ENCODE peak calls at places on chromosomes 4 and X, in ten cellular contexts. D is astrocyte of the spinal cord, Y is coronary artery, A is psoas muscle, K is foreskin fibroblast, P is left lung, B is PC-3, J is OCI-LY7, S is MM.1S, T is SK-N-SH. L is an unnamed sample.

GRCh38 chrX:30889147-30890125 is at the start of gene TAB3:
- DNase-seq in A (peak), T (peak), J (peak), P (peak), D (peak), B (peak), K (peak), Y (peak), S (peak), L (peak)

GRCh38 chr4:77930154-77930553 is 67.5 kb downstream of the MRPL1 start:
- DNase-seq in K (no peak), Y (no peak), A (no peak), T (no peak), S (no peak), D (no peak), B (no peak), P (no peak), J (no peak), L (no peak)

GRCh38 chr4:175386776-175387507 is 425.1 kb downstream of the GPM6A start:
- DNase-seq in S (no peak), B (no peak), Y (no peak), D (no peak), P (no peak), J (peak), A (no peak), K (no peak), T (no peak), L (no peak)

GRCh38 chr4:113919611-113920010 is 59.8 kb downstream of the ARSJ start:
- DNase-seq in P (no peak), S (no peak), A (no peak), Y (no peak), D (peak), J (no peak), B (peak), T (no peak), K (peak), L (no peak)

GRCh38 chr4:56627375-56627774 is 53.7 kb downstream of the HOPX start:
- DNase-seq in P (no peak), Y (no peak), A (no peak), K (no peak), D (no peak), S (no peak), J (no peak), B (no peak), T (no peak), L (no peak)

GRCh38 chr4:18138076-18138665 is 116.6 kb upstream of the LCORL start:
- DNase-seq in A (no peak), Y (no peak), D (no peak), B (no peak), T (no peak), K (no peak), J (no peak), P (no peak), S (no peak), L (no peak)

GRCh38 chr4:90474484-90474883 is 347.3 kb downstream of the CCSER1 start:
- DNase-seq in A (no peak), S (no peak), B (no peak), P (no peak), Y (no peak), T (no peak), D (no peak), J (no peak), K (no peak), L (no peak)

GRCh38 chrX:25156323-25156722 is 140.6 kb upstream of the ARX start:
- DNase-seq in K (no peak), J (no peak), B (peak), D (peak), S (no peak), A (no peak), Y (no peak), P (no peak), T (no peak), L (no peak)

GRCh38 chr4:159048166-159048886 is 54.6 kb upstream of the RAPGEF2 start:
- DNase-seq in T (peak), K (peak), S (no peak), D (peak), J (no peak), P (peak), B (peak), A (peak), Y (peak), L (no peak)

GRCh38 chr4:4409416-4410115 is 22.7 kb downstream of the NSG1 start:
- DNase-seq in K (no peak), J (no peak), A (peak), T (no peak), B (no peak), P (no peak), Y (no peak), S (no peak), D (no peak), L (no peak)

GRCh38 chr4:188754372-188755002 is 615.2 kb downstream of the TRIML1 start:
- DNase-seq in S (no peak), K (no peak), J (no peak), D (no peak), T (no peak), B (no peak), Y (no peak), A (no peak), P (no peak), L (no peak)

GRCh38 chrX:2188316-2188715 is 312.5 kb downstream of the DHRSX start:
- DNase-seq in D (no peak), J (no peak), Y (no peak), T (no peak), A (no peak), P (no peak), B (no peak), S (no peak), K (no peak), L (no peak)

GRCh38 chr4:5399790-5400421 is 308.5 kb downstream of the EVC2 start:
- DNase-seq in S (peak), K (peak), A (no peak), J (peak), P (no peak), T (peak), B (peak), D (peak), Y (no peak), L (no peak)

GRCh38 chr4:72971572-72971971 is 97.9 kb downstream of the COX18 start:
- DNase-seq in S (no peak), K (peak), T (no peak), P (no peak), J (no peak), A (no peak), Y (no peak), B (peak), D (peak), L (no peak)

GRCh38 chrX:141936080-141936479 is 32.4 kb downstream of the MAGEC1 start:
- DNase-seq in A (no peak), Y (no peak), D (peak), S (peak), B (peak), J (no peak), T (no peak), K (peak), P (no peak), L (no peak)
- TF ChIP-seq CTCF in A (no peak), Y (no peak), D (peak), S (peak), B (peak), J (peak), T (peak), K (no peak), P (no peak), L (no peak)

GRCh38 chr4:93760284-93760683 is 68.3 kb upstream of the ATOH1 start:
- DNase-seq in K (no peak), J (no peak), P (no peak), Y (no peak), S (no peak), T (peak), A (no peak), D (no peak), B (no peak), L (no peak)

GRCh38 chr4:93764647-93765246 is 63.8 kb upstream of the ATOH1 start:
- DNase-seq in B (peak), K (peak), D (peak), P (no peak), A (no peak), S (peak), Y (no peak), T (peak), J (peak), L (no peak)

DNA sequence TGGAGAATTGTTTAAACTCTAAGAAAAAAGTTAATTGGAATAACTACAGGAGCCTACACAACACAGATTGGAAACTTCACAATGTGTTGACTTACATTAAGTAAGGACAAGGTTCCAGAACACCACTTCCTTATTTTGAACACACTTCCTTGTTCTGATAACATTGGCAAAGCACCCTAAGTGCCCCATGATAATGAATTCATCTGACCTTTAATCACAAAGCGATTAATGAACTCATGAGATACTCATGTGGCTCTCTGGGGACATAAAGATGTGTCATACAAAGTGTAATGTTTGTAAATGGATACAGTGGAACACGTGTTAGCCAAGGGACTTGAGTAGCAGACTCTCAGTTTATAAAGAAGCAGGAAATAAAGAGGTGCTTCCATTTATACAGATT is 69.0 kb upstream of the ATOH1 start:
- DNase-seq in D (no peak), P (no peak), K (no peak), T (no peak), B (no peak), Y (no peak), J (no peak), S (no peak), A (no peak), L (no peak)
- TF ChIP-seq CTCF in D (no peak), P (no peak), K (no peak), T (no peak), B (no peak), Y (no peak), J (no peak), S (no peak), A (no peak), L (no peak)

GRCh38 chr4:154911608-154912098 is 130.6 kb downstream of the RBM46 start:
- DNase-seq in Y (no peak), S (no peak), A (no peak), D (no peak), K (no peak), B (no peak), P (no peak), T (no peak), J (no peak), L (no peak)

GRCh38 chr4:154908168-154908567 is 127.1 kb downstream of the RBM46 start:
- DNase-seq in Y (no peak), B (peak), T (no peak), K (peak), P (no peak), J (no peak), A (no peak), S (no peak), D (peak), L (no peak)

GRCh38 chr4:154916068-154916467 is 135.0 kb downstream of the RBM46 start:
- DNase-seq in B (no peak), P (no peak), S (no peak), D (no peak), J (no peak), Y (no peak), A (no peak), T (no peak), K (no peak), L (no peak)

DNA sequence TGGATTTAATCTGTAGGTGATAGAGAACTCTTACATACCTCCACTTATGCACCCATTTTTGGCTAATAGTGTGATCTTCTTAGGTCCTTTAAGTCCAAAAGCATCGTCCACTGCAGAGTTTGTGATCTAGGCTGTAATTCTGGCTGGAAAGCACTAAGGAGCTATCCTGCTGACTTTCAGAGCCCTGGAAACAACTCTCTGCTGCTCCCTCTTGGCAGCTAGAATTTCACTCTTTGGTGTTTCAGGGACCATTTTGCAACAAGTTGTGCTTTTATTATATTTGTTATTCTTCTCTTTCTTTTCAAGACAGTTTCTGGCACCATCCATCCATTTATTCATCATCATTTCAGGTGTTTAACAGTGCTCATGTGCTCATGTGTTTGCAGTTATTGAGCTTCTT is 130.0 kb downstream of the RBM46 start:
- DNase-seq in T (peak), K (peak), A (no peak), P (no peak), S (no peak), D (no peak), B (peak), Y (no peak), J (no peak), L (no peak)
- TF ChIP-seq CTCF in T (no peak), K (no peak), A (no peak), P (no peak), S (no peak), D (no peak), B (peak), Y (no peak), J (no peak), L (no peak)

DNA sequence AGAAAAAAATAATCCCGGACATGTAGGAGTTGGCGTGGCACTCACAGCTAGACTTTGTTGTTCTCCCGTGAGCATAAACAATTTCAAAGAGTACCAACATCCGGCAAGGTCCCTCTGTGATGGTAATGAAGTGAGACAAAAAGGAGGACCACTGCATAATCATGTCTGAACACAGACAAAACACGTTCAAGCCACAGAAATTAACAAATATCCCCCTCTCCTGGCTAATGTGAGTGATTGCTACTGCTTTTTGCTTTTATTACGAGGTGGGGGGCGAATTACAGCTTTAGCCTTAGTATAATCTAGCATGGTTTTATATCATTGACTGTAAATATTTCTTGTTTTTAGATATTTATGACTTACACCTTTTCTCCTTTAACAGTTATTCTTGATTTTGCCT is 118.5 kb downstream of the PLS3 start:
- DNase-seq in J (no peak), D (peak), S (no peak), K (peak), T (peak), A (no peak), P (no peak), Y (no peak), B (peak), L (no peak)
- TF ChIP-seq CTCF in J (no peak), D (peak), S (peak), K (peak), T (peak), A (no peak), P (no peak), Y (no peak), B (peak), L (no peak)

GRCh38 chr4:138175337-138175794 is 66.8 kb downstream of the SLC7A11 start:
- DNase-seq in D (no peak), T (no peak), P (no peak), K (peak), S (no peak), J (no peak), Y (no peak), A (no peak), B (no peak), L (no peak)
- TF ChIP-seq CTCF in D (no peak), T (peak), P (no peak), K (no peak), S (no peak), J (no peak), Y (no peak), A (no peak), B (no peak), L (no peak)

GRCh38 chr4:119211856-119212250 is 660 bp upstream of the USP53 start:
- DNase-seq in A (no peak), J (peak), D (no peak), K (no peak), Y (no peak), T (no peak), B (no peak), S (peak), P (no peak), L (no peak)
- TF ChIP-seq CTCF in A (peak), J (no peak), D (no peak), K (no peak), Y (no peak), T (no peak), B (no peak), S (no peak), P (no peak), L (no peak)

L was measured in CD14-positive monocyte.